ENCODE peak calls at places on chromosomes 16 and 17, in nine cellular contexts. R is fibroblast of lung; O is brain microvascular endothelial cell; N is uterus; D is tibial artery; L is prostate gland; Y is body of pancreas; Z is endothelial cell; C is CD8-positive, alpha-beta T cell. Q is an unnamed sample.

GRCh38 chr17:59074494-59074893 is 32.2 kb downstream of the TRIM37 start:
- DNase-seq in O (peak), L (no peak), Z (no peak), C (no peak), R (peak), N (no peak), Y (no peak), D (no peak), Q (no peak)

GRCh38 chr16:53714080-53715050 is 10.4 kb downstream of the FTO start:
- DNase-seq in N (peak), R (no peak), O (no peak), C (no peak), L (no peak), D (peak), Z (no peak), Y (no peak), Q (no peak)

GRCh38 chr17:50830994-50831393 is 4.4 kb upstream of the WFIKKN2 start:
- DNase-seq in L (no peak), N (no peak), R (no peak), O (no peak), C (no peak), D (no peak), Z (no peak), Y (no peak), Q (no peak)

GRCh38 chr16:6857575-6857974 is 475.1 kb upstream of the RBFOX1 start:
- DNase-seq in C (no peak), Y (no peak), N (no peak), D (no peak), O (no peak), L (no peak), R (no peak), Z (no peak), Q (no peak)

GRCh38 chr17:50612281-50612680 is 22.4 kb upstream of the ABCC3 start:
- DNase-seq in L (no peak), Z (no peak), O (no peak), C (no peak), D (no peak), R (no peak), N (no peak), Y (no peak), Q (no peak)

GRCh38 chr16:57216968-57217367 is 28.1 kb upstream of the ARL2BP start:
- DNase-seq in D (no peak), R (no peak), L (no peak), Y (no peak), Z (no peak), C (no peak), N (no peak), O (no peak), Q (no peak)

GRCh38 chr16:6836771-6837170 is 495.9 kb upstream of the RBFOX1 start:
- DNase-seq in L (no peak), R (no peak), D (no peak), C (no peak), O (no peak), N (no peak), Z (no peak), Y (no peak), Q (no peak)

GRCh38 chr16:30369091-30369937 is 980 bp downstream of the TBC1D10B start:
- DNase-seq in D (no peak), Y (no peak), R (no peak), O (no peak), C (no peak), N (no peak), Z (peak), L (no peak), Q (no peak)

GRCh38 chr16:89489040-89489721 is 1.2 kb downstream of the ANKRD11 start:
- DNase-seq in D (peak), Z (peak), C (peak), Y (peak), O (peak), L (peak), R (peak), N (peak), Q (peak)

GRCh38 chr16:12535535-12536411 is 267.9 kb downstream of the CPPED1 start:
- DNase-seq in Y (no peak), R (no peak), N (no peak), O (peak), D (no peak), Z (peak), L (no peak), C (no peak), Q (no peak)

GRCh38 chr17:39968731-39969130 is 5.9 kb downstream of the GSDMA start:
- DNase-seq in N (no peak), L (no peak), Y (no peak), C (no peak), R (no peak), D (no peak), O (no peak), Z (no peak), Q (no peak)

GRCh38 chr16:84199861-84200260 is 8.9 kb downstream of the ADAD2 start:
- DNase-seq in L (peak), D (peak), N (no peak), R (no peak), C (no peak), Y (peak), O (no peak), Z (no peak), Q (no peak)

GRCh38 chr17:77929871-77930436 is 28.5 kb upstream of the TNRC6C start:
- DNase-seq in D (no peak), N (no peak), L (no peak), C (no peak), Z (no peak), O (no peak), Y (no peak), R (no peak), Q (no peak)

GRCh38 chr16:71426880-71427615 is 14.8 kb downstream of the TLE7 start:
- DNase-seq in O (no peak), N (no peak), L (no peak), Y (no peak), R (no peak), D (no peak), Z (no peak), C (no peak), Q (no peak)

GRCh38 chr16:9695152-9695551 is 487.1 kb downstream of the GRIN2A start:
- DNase-seq in R (no peak), L (no peak), Y (no peak), D (no peak), N (no peak), C (no peak), Z (no peak), O (no peak), Q (no peak)
- TF ChIP-seq CTCF in R (no peak), L (no peak), Y (no peak), D (no peak), N (no peak), C (no peak), Z (no peak), O (no peak), Q (no peak)

DNA sequence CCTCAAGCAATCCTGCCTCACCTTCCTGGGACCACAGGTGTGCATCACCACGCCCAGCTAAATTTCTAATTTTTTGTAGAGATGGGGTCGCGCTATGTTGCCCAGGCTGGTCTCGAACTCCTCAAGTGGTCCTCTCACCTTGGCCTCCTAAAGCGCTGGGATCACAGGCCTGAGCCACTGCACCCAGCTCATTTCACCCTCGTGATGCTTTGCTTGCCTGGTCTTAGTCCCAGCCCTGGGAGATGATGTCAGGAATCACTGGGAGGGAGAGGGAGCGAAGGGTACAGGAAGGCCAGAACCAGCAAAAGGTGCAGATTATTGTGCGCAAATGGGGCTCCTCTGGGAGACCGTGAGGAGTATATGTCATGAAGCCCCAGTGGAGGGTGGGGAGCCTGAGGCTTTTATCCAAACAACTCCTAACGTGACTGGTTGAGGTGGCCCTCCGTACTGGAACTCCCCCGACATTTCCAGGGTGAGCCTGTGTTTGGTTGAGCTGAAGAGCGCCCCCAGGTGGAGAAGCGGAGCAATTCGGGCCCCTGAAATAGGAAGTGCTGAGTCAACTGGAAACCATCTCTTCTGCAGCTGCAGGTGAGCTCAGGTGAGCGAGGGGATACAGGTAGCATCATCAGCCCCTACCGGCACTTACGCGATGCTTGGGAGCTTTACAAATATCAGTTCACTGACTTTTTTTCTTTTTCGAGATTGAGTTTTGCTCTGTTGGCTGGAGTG is 41.2 kb upstream of the HAPSTR1 start:
- DNase-seq in L (no peak), R (peak), D (no peak), Y (no peak), C (no peak), Z (peak), N (no peak), O (no peak), Q (no peak)
- TF ChIP-seq CTCF in L (no peak), R (peak), D (no peak), Y (no peak), C (no peak), Z (peak), N (no peak), O (peak), Q (no peak)

GRCh38 chr17:45782889-45783592 is 1.1 kb upstream of the CRHR1 start:
- DNase-seq in D (no peak), Y (no peak), O (no peak), Z (peak), N (peak), L (no peak), R (no peak), C (peak), Q (no peak)
- TF ChIP-seq CTCF in D (peak), Y (peak), O (peak), Z (peak), N (peak), L (peak), R (no peak), C (no peak), Q (no peak)

GRCh38 chr17:28895794-28896447 is 1.6 kb downstream of the FLOT2 start:
- DNase-seq in L (no peak), D (no peak), R (no peak), N (no peak), O (no peak), Y (no peak), C (no peak), Z (no peak), Q (no peak)

GRCh38 chr17:28896491-28896883 is 1.0 kb downstream of the FLOT2 start:
- DNase-seq in D (no peak), O (no peak), R (peak), N (no peak), L (no peak), Y (no peak), Z (no peak), C (no peak), Q (no peak)

GRCh38 chr17:28898261-28898955 is 875 bp upstream of the FLOT2 start:
- DNase-seq in R (no peak), Z (no peak), O (no peak), D (no peak), Y (no peak), L (no peak), C (no peak), N (no peak), Q (no peak)

GRCh38 chr17:28897769-28898259 is 281 bp upstream of the FLOT2 start:
- DNase-seq in L (no peak), D (peak), Z (no peak), N (no peak), O (no peak), Y (no peak), C (no peak), R (no peak), Q (no peak)

GRCh38 chr17:28896884-28897768 is at the start of gene FLOT2:
- DNase-seq in C (peak), Z (peak), Y (peak), R (peak), D (peak), L (peak), N (peak), O (no peak), Q (peak)
- TF ChIP-seq CTCF in C (peak), Z (peak), Y (no peak), R (peak), D (peak), L (peak), N (no peak), O (peak), Q (no peak)

GRCh38 chr17:45048795-45049563 is 2.5 kb downstream of the DCAKD start:
- DNase-seq in N (no peak), Z (no peak), Y (no peak), L (no peak), D (no peak), R (no peak), C (no peak), O (no peak), Q (no peak)
- TF ChIP-seq CTCF in N (no peak), Z (peak), Y (no peak), L (peak), D (peak), R (peak), C (no peak), O (peak), Q (no peak)

GRCh38 chr17:49382556-49382955 is 20.5 kb upstream of the ZNF652 start:
- DNase-seq in N (no peak), Z (no peak), Y (no peak), C (no peak), D (no peak), L (no peak), R (no peak), O (no peak), Q (no peak)
- TF ChIP-seq CTCF in N (no peak), Z (no peak), Y (no peak), C (no peak), D (no peak), L (no peak), R (no peak), O (no peak), Q (no peak)

DNA sequence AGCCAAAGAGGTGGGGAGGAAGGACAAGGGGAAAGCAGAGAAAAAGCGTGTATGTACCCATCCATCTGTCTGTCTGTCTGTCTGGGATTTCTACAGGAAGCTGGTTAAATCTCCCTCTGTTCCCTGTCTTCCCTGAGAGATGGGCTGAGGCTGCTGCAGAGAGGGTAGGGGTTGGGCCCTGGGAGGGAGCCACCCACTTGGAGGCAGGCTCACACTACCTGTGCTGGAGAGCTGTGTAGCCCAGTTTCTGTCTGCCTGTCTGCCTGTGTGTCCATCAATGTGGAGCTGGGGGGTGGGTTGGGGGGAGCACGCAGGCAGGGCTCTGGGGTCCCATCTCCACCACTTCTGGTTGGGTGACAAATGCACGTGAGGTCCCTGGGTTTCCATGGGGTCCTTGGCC is 18.6 kb upstream of the C17orf113 start:
- DNase-seq in Z (no peak), R (no peak), N (no peak), C (no peak), D (no peak), O (no peak), L (no peak), Y (no peak), Q (no peak)
- TF ChIP-seq CTCF in Z (no peak), R (no peak), N (no peak), C (no peak), D (no peak), O (no peak), L (no peak), Y (no peak), Q (no peak)

Q was measured in activated B cell treated with CpG ODN at 0.5 μM for 24 hours.